ENCODE peak calls at places on chromosome 3, in ten cellular contexts. One of them, this sample, is unnamed.

GRCh38 chr3:174498638-174499037 is 360.5 kb upstream of the NAALADL2 start:
- DNase-seq in A549: no peak
- DNase-seq in breast epithelium: no peak
- DNase-seq in uterus: no peak
- DNase-seq in prostate gland: no peak
- DNase-seq in tibial nerve: no peak
- DNase-seq in transverse colon: no peak
- DNase-seq in IMR-90: peak; percentile 63
- DNase-seq in H54: no peak
- DNase-seq in GM12892: no peak
- DNase-seq in this sample: no peak

GRCh38 chr3:144866504-144866903 is 894.9 kb downstream of the DIPK2A start:
- DNase-seq in H54: no peak
- DNase-seq in IMR-90: no peak
- DNase-seq in transverse colon: no peak
- DNase-seq in GM12892: no peak
- DNase-seq in tibial nerve: no peak
- DNase-seq in A549: no peak
- DNase-seq in breast epithelium: no peak
- DNase-seq in uterus: no peak
- DNase-seq in prostate gland: no peak
- DNase-seq in this sample: no peak

GRCh38 chr3:108185536-108185935 is 36.7 kb downstream of the IFT57 start:
- DNase-seq in transverse colon: no peak
- DNase-seq in tibial nerve: no peak
- DNase-seq in A549: no peak
- DNase-seq in IMR-90: no peak
- DNase-seq in prostate gland: no peak
- DNase-seq in GM12892: no peak
- DNase-seq in breast epithelium: no peak
- DNase-seq in H54: no peak
- DNase-seq in uterus: no peak
- DNase-seq in this sample: no peak

GRCh38 chr3:38782148-38782547 is 33.9 kb downstream of the SCN10A start:
- DNase-seq in uterus: no peak
- DNase-seq in transverse colon: no peak
- DNase-seq in prostate gland: no peak
- DNase-seq in H54: no peak
- DNase-seq in tibial nerve: no peak
- DNase-seq in A549: no peak
- DNase-seq in breast epithelium: no peak
- DNase-seq in IMR-90: no peak
- DNase-seq in GM12892: no peak
- DNase-seq in this sample: no peak

GRCh38 chr3:138824114-138824506 is 10.6 kb downstream of the PIK3CB start:
- DNase-seq in uterus: no peak
- DNase-seq in GM12892: no peak
- DNase-seq in A549: no peak
- DNase-seq in tibial nerve: no peak
- DNase-seq in H54: no peak
- DNase-seq in IMR-90: no peak
- DNase-seq in prostate gland: no peak
- DNase-seq in transverse colon: no peak
- DNase-seq in breast epithelium: no peak
- DNase-seq in this sample: no peak

GRCh38 chr3:31077021-31077601 is 182.7 kb upstream of the GADL1 start:
- DNase-seq in A549: peak; percentile 27
- DNase-seq in uterus: no peak
- DNase-seq in breast epithelium: no peak
- DNase-seq in prostate gland: no peak
- DNase-seq in GM12892: no peak
- DNase-seq in tibial nerve: no peak
- DNase-seq in transverse colon: no peak
- DNase-seq in IMR-90: peak; percentile 96
- DNase-seq in H54: peak; percentile 52
- DNase-seq in this sample: no peak

GRCh38 chr3:111690242-111690641 is 95.1 kb upstream of the ZBED2 start:
- DNase-seq in GM12892: no peak
- DNase-seq in breast epithelium: no peak
- DNase-seq in IMR-90: peak; percentile 79
- DNase-seq in H54: no peak
- DNase-seq in prostate gland: no peak
- DNase-seq in uterus: no peak
- DNase-seq in transverse colon: no peak
- DNase-seq in A549: no peak
- DNase-seq in tibial nerve: no peak
- DNase-seq in this sample: no peak

GRCh38 chr3:58994746-58995330 is 55.0 kb downstream of the CFAP20DC start:
- DNase-seq in tibial nerve: peak; percentile 25
- DNase-seq in H54: peak; percentile 12
- DNase-seq in breast epithelium: no peak
- DNase-seq in transverse colon: peak; percentile 18
- DNase-seq in GM12892: peak; percentile 1
- DNase-seq in IMR-90: peak; percentile 79
- DNase-seq in prostate gland: peak; percentile 21
- DNase-seq in uterus: no peak
- DNase-seq in A549: peak; percentile 41
- DNase-seq in this sample: no peak

GRCh38 chr3:127970966-127971592 is 56.0 kb downstream of the KBTBD12 start:
- DNase-seq in uterus: no peak
- DNase-seq in A549: peak; percentile 46
- DNase-seq in breast epithelium: no peak
- DNase-seq in prostate gland: peak; percentile 39
- DNase-seq in IMR-90: peak; percentile 60
- DNase-seq in transverse colon: peak; percentile 29
- DNase-seq in tibial nerve: peak; percentile 53
- DNase-seq in H54: no peak
- DNase-seq in GM12892: no peak
- DNase-seq in this sample: no peak

GRCh38 chr3:118501152-118501551 is 533.5 kb downstream of the IGSF11 start:
- DNase-seq in A549: peak; percentile 3
- DNase-seq in transverse colon: peak; percentile 60
- DNase-seq in GM12892: no peak
- DNase-seq in breast epithelium: no peak
- DNase-seq in uterus: peak; percentile 17
- DNase-seq in tibial nerve: peak; percentile 5
- DNase-seq in prostate gland: peak; percentile 16
- DNase-seq in H54: no peak
- DNase-seq in IMR-90: no peak
- DNase-seq in this sample: no peak

GRCh38 chr3:164393171-164393570 is 685.1 kb downstream of the SI start:
- DNase-seq in H54: no peak
- DNase-seq in prostate gland: no peak
- DNase-seq in IMR-90: no peak
- DNase-seq in transverse colon: no peak
- DNase-seq in A549: no peak
- DNase-seq in GM12892: no peak
- DNase-seq in uterus: no peak
- DNase-seq in tibial nerve: no peak
- DNase-seq in breast epithelium: no peak
- DNase-seq in this sample: no peak

GRCh38 chr3:9349321-9350117 is 13.3 kb upstream of the THUMPD3 start:
- DNase-seq in tibial nerve: no peak
- DNase-seq in GM12892: no peak
- DNase-seq in uterus: no peak
- DNase-seq in IMR-90: peak; percentile 92
- DNase-seq in breast epithelium: no peak
- DNase-seq in A549: no peak
- DNase-seq in transverse colon: no peak
- DNase-seq in prostate gland: no peak
- DNase-seq in H54: no peak
- DNase-seq in this sample: no peak

GRCh38 chr3:150469031-150469930 is 61.2 kb downstream of the TSC22D2 start:
- DNase-seq in GM12892: no peak
- DNase-seq in tibial nerve: peak; percentile 12
- DNase-seq in transverse colon: peak; percentile 73
- DNase-seq in prostate gland: peak; percentile 63
- DNase-seq in uterus: peak; percentile 77
- DNase-seq in IMR-90: peak; percentile 98
- DNase-seq in A549: peak; percentile 80
- DNase-seq in H54: peak; percentile 54
- DNase-seq in breast epithelium: no peak
- DNase-seq in this sample: no peak

GRCh38 chr3:52514576-52514975 is 19.1 kb downstream of the NT5DC2 start:
- DNase-seq in breast epithelium: no peak
- DNase-seq in GM12892: no peak
- DNase-seq in H54: no peak
- DNase-seq in uterus: no peak
- DNase-seq in IMR-90: no peak
- DNase-seq in tibial nerve: no peak
- DNase-seq in A549: no peak
- DNase-seq in transverse colon: no peak
- DNase-seq in prostate gland: no peak
- DNase-seq in this sample: no peak

GRCh38 chr3:52512105-52512504 is 17.0 kb downstream of the STAB1 start:
- DNase-seq in breast epithelium: no peak
- DNase-seq in A549: no peak
- DNase-seq in IMR-90: no peak
- DNase-seq in uterus: no peak
- DNase-seq in GM12892: no peak
- DNase-seq in transverse colon: no peak
- DNase-seq in prostate gland: no peak
- DNase-seq in tibial nerve: no peak
- DNase-seq in H54: no peak
- DNase-seq in this sample: no peak

GRCh38 chr3:52512727-52513126 is 17.6 kb downstream of the STAB1 start:
- DNase-seq in A549: no peak
- DNase-seq in H54: no peak
- DNase-seq in breast epithelium: no peak
- DNase-seq in transverse colon: no peak
- DNase-seq in tibial nerve: no peak
- DNase-seq in GM12892: no peak
- DNase-seq in prostate gland: no peak
- DNase-seq in IMR-90: no peak
- DNase-seq in uterus: no peak
- DNase-seq in this sample: no peak

GRCh38 chr3:52511509-52511908 is 16.4 kb downstream of the STAB1 start:
- DNase-seq in IMR-90: no peak
- DNase-seq in breast epithelium: no peak
- DNase-seq in H54: no peak
- DNase-seq in transverse colon: no peak
- DNase-seq in GM12892: no peak
- DNase-seq in uterus: no peak
- DNase-seq in tibial nerve: no peak
- DNase-seq in prostate gland: no peak
- DNase-seq in A549: no peak
- DNase-seq in this sample: no peak

GRCh38 chr3:52513281-52513680 is 18.1 kb downstream of the STAB1 start:
- DNase-seq in breast epithelium: no peak
- DNase-seq in A549: no peak
- DNase-seq in prostate gland: no peak
- DNase-seq in H54: no peak
- DNase-seq in tibial nerve: no peak
- DNase-seq in GM12892: no peak
- DNase-seq in uterus: no peak
- DNase-seq in IMR-90: no peak
- DNase-seq in transverse colon: no peak
- DNase-seq in this sample: no peak
- TF ChIP-seq POLR2A in breast epithelium: no peak
- TF ChIP-seq POLR2A in A549: no peak
- TF ChIP-seq POLR2A in prostate gland: no peak
- TF ChIP-seq POLR2A in H54: no peak
- TF ChIP-seq POLR2A in tibial nerve: no peak
- TF ChIP-seq POLR2A in GM12892: no peak
- TF ChIP-seq POLR2A in uterus: no peak
- TF ChIP-seq POLR2A in IMR-90: no peak
- TF ChIP-seq POLR2A in transverse colon: no peak
- TF ChIP-seq POLR2A in this sample: no peak

GRCh38 chr3:152832046-152832445 is 2.9 kb upstream of the P2RY1 start:
- DNase-seq in GM12892: no peak
- DNase-seq in H54: no peak
- DNase-seq in breast epithelium: no peak
- DNase-seq in tibial nerve: no peak
- DNase-seq in prostate gland: no peak
- DNase-seq in A549: no peak
- DNase-seq in uterus: no peak
- DNase-seq in transverse colon: no peak
- DNase-seq in IMR-90: no peak
- DNase-seq in this sample: no peak

GRCh38 chr3:152835311-152836102 is 576 bp downstream of the P2RY1 start:
- DNase-seq in IMR-90: peak; percentile 4
- DNase-seq in A549: peak; percentile 19
- DNase-seq in breast epithelium: peak; percentile 52
- DNase-seq in GM12892: peak; percentile 48
- DNase-seq in uterus: peak; percentile 69
- DNase-seq in H54: no peak
- DNase-seq in tibial nerve: peak; percentile 21
- DNase-seq in transverse colon: peak; percentile 61
- DNase-seq in prostate gland: peak; percentile 43
- DNase-seq in this sample: peak; percentile 84

GRCh38 chr3:152836269-152836668 is 1.3 kb downstream of the P2RY1 start:
- DNase-seq in GM12892: no peak
- DNase-seq in IMR-90: no peak
- DNase-seq in uterus: no peak
- DNase-seq in H54: no peak
- DNase-seq in tibial nerve: no peak
- DNase-seq in breast epithelium: no peak
- DNase-seq in prostate gland: no peak
- DNase-seq in transverse colon: no peak
- DNase-seq in A549: no peak
- DNase-seq in this sample: no peak

GRCh38 chr3:152833089-152833488 is 1.8 kb upstream of the P2RY1 start:
- DNase-seq in uterus: no peak
- DNase-seq in A549: no peak
- DNase-seq in transverse colon: no peak
- DNase-seq in GM12892: no peak
- DNase-seq in H54: no peak
- DNase-seq in IMR-90: no peak
- DNase-seq in prostate gland: no peak
- DNase-seq in tibial nerve: no peak
- DNase-seq in breast epithelium: no peak
- DNase-seq in this sample: no peak

GRCh38 chr3:152834354-152835310 is at the start of gene P2RY1:
- DNase-seq in A549: peak; percentile 51
- DNase-seq in tibial nerve: peak; percentile 19
- DNase-seq in transverse colon: peak; percentile 82
- DNase-seq in IMR-90: peak; percentile 17
- DNase-seq in breast epithelium: peak; percentile 52
- DNase-seq in H54: no peak
- DNase-seq in uterus: peak; percentile 72
- DNase-seq in prostate gland: peak; percentile 80
- DNase-seq in GM12892: peak; percentile 53
- DNase-seq in this sample: peak; percentile 87
- TF ChIP-seq POLR2A in A549: no peak
- TF ChIP-seq POLR2A in tibial nerve: peak; percentile 33
- TF ChIP-seq POLR2A in transverse colon: peak; percentile 80
- TF ChIP-seq POLR2A in IMR-90: no peak
- TF ChIP-seq POLR2A in breast epithelium: no peak
- TF ChIP-seq POLR2A in H54: peak; percentile 34
- TF ChIP-seq POLR2A in uterus: no peak
- TF ChIP-seq POLR2A in prostate gland: peak; percentile 77
- TF ChIP-seq POLR2A in GM12892: peak; percentile 77
- TF ChIP-seq POLR2A in this sample: no peak

GRCh38 chr3:149277338-149277813 is 55.7 kb upstream of the CP start:
- DNase-seq in uterus: no peak
- DNase-seq in tibial nerve: no peak
- DNase-seq in breast epithelium: no peak
- DNase-seq in A549: peak; percentile 38
- DNase-seq in transverse colon: no peak
- DNase-seq in prostate gland: peak; percentile 37
- DNase-seq in IMR-90: peak; percentile 84
- DNase-seq in GM12892: no peak
- DNase-seq in H54: peak; percentile 23
- DNase-seq in this sample: no peak
- TF ChIP-seq POLR2A in uterus: no peak
- TF ChIP-seq POLR2A in tibial nerve: no peak
- TF ChIP-seq POLR2A in breast epithelium: no peak
- TF ChIP-seq POLR2A in A549: no peak
- TF ChIP-seq POLR2A in transverse colon: peak; percentile 25
- TF ChIP-seq POLR2A in prostate gland: no peak
- TF ChIP-seq POLR2A in IMR-90: no peak
- TF ChIP-seq POLR2A in GM12892: no peak
- TF ChIP-seq POLR2A in H54: no peak
- TF ChIP-seq POLR2A in this sample: no peak

GRCh38 chr3:123447749-123448502 is 964 bp downstream of the ADCY5 start:
- DNase-seq in prostate gland: no peak
- DNase-seq in tibial nerve: no peak
- DNase-seq in GM12892: peak; percentile 41
- DNase-seq in IMR-90: no peak
- DNase-seq in H54: no peak
- DNase-seq in A549: no peak
- DNase-seq in uterus: peak; percentile 24
- DNase-seq in breast epithelium: no peak
- DNase-seq in transverse colon: peak; percentile 33
- DNase-seq in this sample: no peak
- TF ChIP-seq POLR2A in prostate gland: no peak
- TF ChIP-seq POLR2A in tibial nerve: no peak
- TF ChIP-seq POLR2A in GM12892: no peak
- TF ChIP-seq POLR2A in IMR-90: no peak
- TF ChIP-seq POLR2A in H54: no peak
- TF ChIP-seq POLR2A in A549: no peak
- TF ChIP-seq POLR2A in uterus: no peak
- TF ChIP-seq POLR2A in breast epithelium: no peak
- TF ChIP-seq POLR2A in transverse colon: no peak
- TF ChIP-seq POLR2A in this sample: no peak

This sample was measured in spleen.